ENCODE peak calls at places on chromosomes 16 and 17, in eight cellular contexts. K is CD8-positive, alpha-beta T cell; Z is transverse colon; W is GM12865; M is upper lobe of right lung; U is Peyer's patch; Q is lung; F is GM23338. A is an unnamed sample.

GRCh38 chr16:58086381-58087208 is 42.6 kb downstream of the CFAP20 start:
- DNase-seq in K (no peak), U (no peak), M (no peak), Z (no peak), F (no peak), W (no peak), Q (no peak), A (no peak)

GRCh38 chr16:86477642-86478041 is 32.7 kb upstream of the FOXF1 start:
- DNase-seq in Q (no peak), U (no peak), Z (no peak), M (no peak), K (no peak), F (no peak), W (no peak), A (no peak)

GRCh38 chr16:31479752-31480151 is 3.2 kb upstream of the SLC5A2 start:
- DNase-seq in M (no peak), Z (no peak), K (no peak), Q (no peak), F (no peak), U (peak), W (no peak), A (no peak)

GRCh38 chr17:31378638-31379037 is 12.8 kb upstream of the RAB11FIP4 start:
- DNase-seq in U (no peak), M (no peak), F (peak), Q (no peak), K (no peak), Z (no peak), W (no peak), A (no peak)

GRCh38 chr17:79001190-79002020 is 8.2 kb downstream of the CANT1 start:
- DNase-seq in M (no peak), F (no peak), Z (no peak), Q (no peak), W (no peak), K (no peak), U (peak), A (no peak)

GRCh38 chr16:28191364-28191985 is 20.3 kb downstream of the XPO6 start:
- DNase-seq in F (no peak), W (no peak), Q (no peak), K (no peak), Z (no peak), M (no peak), U (no peak), A (no peak)

GRCh38 chr16:89170346-89171215 is 967 bp upstream of the CDH15 start:
- DNase-seq in Z (peak), M (peak), Q (peak), K (no peak), F (peak), W (no peak), U (peak), A (no peak)

GRCh38 chr17:17492085-17492484 is 4.1 kb downstream of the RASD1 start:
- DNase-seq in F (no peak), M (peak), K (no peak), Q (no peak), U (no peak), W (no peak), Z (no peak), A (no peak)

GRCh38 chr16:5615868-5616642 is 518.5 kb upstream of the EEF2KMT start:
- DNase-seq in K (peak), U (peak), Z (peak), M (peak), F (peak), Q (peak), W (peak), A (peak)

GRCh38 chr17:37413875-37414519 is 7.3 kb downstream of the TADA2A start:
- DNase-seq in W (no peak), Q (no peak), K (no peak), Z (no peak), U (no peak), F (peak), M (no peak), A (no peak)

GRCh38 chr17:17305282-17305801 is 2.2 kb downstream of the NT5M start:
- DNase-seq in F (no peak), Q (no peak), U (peak), Z (peak), W (peak), K (peak), M (no peak), A (no peak)

GRCh38 chr17:14427914-14428639 is 127.2 kb downstream of the HS3ST3B1 start:
- DNase-seq in Z (peak), U (peak), K (peak), M (no peak), F (no peak), Q (no peak), W (peak), A (no peak)

DNA sequence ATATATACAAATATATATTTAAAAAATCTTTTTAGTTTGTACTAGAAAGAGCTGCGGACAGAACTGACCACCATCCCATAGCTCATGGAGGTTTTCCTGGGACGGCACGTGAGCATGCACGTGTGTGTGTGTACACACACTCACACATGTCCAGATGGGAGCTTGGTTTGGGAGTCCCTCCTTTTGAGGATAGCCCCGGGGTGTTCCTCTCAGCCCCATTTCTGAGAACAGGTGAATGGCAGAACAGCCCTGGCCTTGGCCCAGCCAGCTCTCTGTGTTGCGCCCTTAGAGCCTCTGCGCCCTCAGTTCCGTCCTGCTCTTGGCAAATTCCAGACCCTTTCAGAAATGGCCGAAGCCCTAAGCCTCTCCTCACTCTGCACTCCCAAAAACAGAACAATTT is 70.1 kb downstream of the AMFR start:
- DNase-seq in Z (no peak), F (peak), K (no peak), W (no peak), U (peak), Q (no peak), M (no peak), A (no peak)
- H3K4me3 ChIP-seq in Z (no peak), F (no peak), K (no peak), W (no peak), U (no peak), Q (no peak), M (no peak), A (no peak)

GRCh38 chr17:40862985-40863733 is 3.9 kb downstream of the KRT12 start:
- DNase-seq in F (peak), U (no peak), Q (no peak), K (no peak), W (peak), Z (no peak), M (no peak), A (no peak)
- TF ChIP-seq CTCF in F (peak), U (no peak), Q (no peak), K (no peak), W (peak), Z (no peak), M (peak), A (peak)

GRCh38 chr17:72118588-72119279 is 2.1 kb upstream of the SOX9 start:
- DNase-seq in U (peak), Q (peak), K (peak), F (peak), Z (peak), M (no peak), W (peak), A (peak)

GRCh38 chr17:72115789-72116520 is 4.9 kb upstream of the SOX9 start:
- DNase-seq in M (no peak), Q (no peak), U (no peak), F (peak), Z (no peak), W (no peak), K (no peak), A (no peak)

GRCh38 chr17:72117470-72117747 is 3.4 kb upstream of the SOX9 start:
- DNase-seq in U (no peak), Q (no peak), Z (no peak), W (no peak), K (no peak), F (no peak), M (no peak), A (no peak)

GRCh38 chr17:72117748-72118587 is 2.9 kb upstream of the SOX9 start:
- DNase-seq in K (no peak), Q (no peak), Z (peak), W (no peak), M (no peak), F (peak), U (no peak), A (no peak)

GRCh38 chr17:72116692-72117469 is 3.9 kb upstream of the SOX9 start:
- DNase-seq in Q (no peak), U (peak), K (no peak), Z (peak), M (no peak), W (no peak), F (peak), A (no peak)
- H3K4me3 ChIP-seq in Q (no peak), U (peak), K (no peak), Z (peak), M (peak), W (no peak), F (peak), A (no peak)

GRCh38 chr16:70715113-70715711 is 29.4 kb upstream of the MTSS2 start:
- DNase-seq in W (no peak), F (no peak), U (no peak), Q (peak), Z (peak), M (peak), K (no peak), A (peak)
- TF ChIP-seq CTCF in W (no peak), F (no peak), U (no peak), Q (no peak), Z (no peak), M (no peak), K (no peak), A (no peak)

DNA sequence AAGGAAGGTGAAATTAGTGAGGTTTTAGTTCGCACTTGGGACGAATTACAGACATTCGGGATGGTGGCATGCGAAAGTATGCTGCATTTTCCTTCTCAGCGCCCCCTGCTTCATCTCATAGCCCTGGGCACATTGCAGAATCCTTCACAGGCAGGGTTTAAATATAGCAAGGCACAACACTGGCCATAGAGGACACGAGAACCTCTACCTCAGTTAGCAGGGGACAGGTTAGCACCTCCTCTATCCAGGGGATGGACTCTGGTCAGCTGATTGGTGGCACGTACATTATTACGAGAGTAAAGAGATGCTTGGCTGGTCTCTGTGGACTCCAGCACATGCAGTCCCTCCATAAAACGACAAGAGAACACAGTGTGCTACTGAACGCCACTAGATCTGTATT is 47.5 kb downstream of the MAP2K6 start:
- DNase-seq in U (no peak), F (peak), K (no peak), M (no peak), W (no peak), Z (no peak), Q (no peak), A (no peak)
- H3K4me3 ChIP-seq in U (no peak), F (no peak), K (no peak), M (no peak), W (no peak), Z (no peak), Q (no peak), A (no peak)

DNA sequence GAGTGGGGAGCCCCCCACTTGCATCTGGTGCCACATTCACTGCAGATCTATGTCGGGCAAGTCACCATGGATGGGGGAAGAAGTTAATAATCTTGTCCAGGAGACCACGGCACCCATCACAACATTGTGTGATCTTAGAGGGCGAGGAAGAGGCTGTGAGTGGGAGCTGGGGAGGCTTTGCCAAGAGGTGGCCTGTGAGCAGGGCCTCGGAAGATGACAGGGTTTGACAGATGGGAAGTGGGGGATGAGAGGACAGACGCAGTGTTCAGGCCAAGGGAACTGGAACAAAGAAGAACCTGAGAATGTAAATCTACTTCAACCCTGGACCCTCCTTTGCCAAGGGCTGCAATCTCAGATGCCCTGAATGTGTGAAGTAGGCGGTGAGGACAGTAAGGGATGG is 12.4 kb downstream of the ACE start:
- DNase-seq in M (no peak), W (no peak), Z (no peak), F (no peak), U (no peak), Q (no peak), K (no peak), A (no peak)
- TF ChIP-seq CTCF in M (no peak), W (no peak), Z (no peak), F (no peak), U (no peak), Q (no peak), K (no peak), A (no peak)